ENCODE peak calls at places on chromosome 16, in eight cellular contexts. Z is neural progenitor cell; K is AG04450; A is endothelial cell; N is omental fat pad; C is GM13976; T is esophagus squamous epithelium; M is CD8-positive, alpha-beta T cell. O is an unnamed sample.

GRCh38 chr16:26396511-26397235 is 670.1 kb upstream of the C16orf82 start:
- DNase-seq in C (no peak), Z (peak; percentile 59), M (no peak), T (no peak), K (no peak), A (no peak), N (no peak), O (no peak)

GRCh38 chr16:84049403-84050060 is 6.9 kb upstream of the SLC38A8 start:
- DNase-seq in T (no peak), M (no peak), Z (no peak), C (no peak), N (no peak), A (no peak), K (no peak), O (no peak)

GRCh38 chr16:23784811-23785447 is 30.1 kb downstream of the CHP2 start:
- DNase-seq in K (no peak), Z (no peak), M (no peak), T (no peak), A (no peak), N (no peak), C (no peak), O (no peak)

GRCh38 chr16:87563714-87564523 is 38.4 kb upstream of the JPH3 start:
- DNase-seq in M (no peak), N (no peak), T (no peak), A (no peak), C (no peak), K (no peak), Z (no peak), O (no peak)

GRCh38 chr16:48393843-48394703 is 8.9 kb upstream of the SIAH1 start:
- DNase-seq in N (no peak), T (no peak), Z (no peak), C (no peak), M (no peak), K (no peak), A (no peak), O (no peak)

GRCh38 chr16:79278506-79278905 is 322.0 kb downstream of the MAF start:
- DNase-seq in T (no peak), A (no peak), K (no peak), Z (no peak), C (no peak), N (no peak), M (peak; percentile 37), O (no peak)

GRCh38 chr16:81415757-81416156 is 28.9 kb upstream of the CMIP start:
- DNase-seq in A (peak; percentile 8), M (no peak), N (no peak), C (no peak), Z (peak; percentile 80), K (no peak), T (no peak), O (no peak)

GRCh38 chr16:68425498-68426354 is 22.6 kb downstream of the SMPD3 start:
- DNase-seq in M (no peak), T (no peak), N (no peak), K (no peak), A (no peak), C (no peak), Z (no peak), O (no peak)

GRCh38 chr16:56697456-56698155 is 15.3 kb downstream of the MT1X start:
- DNase-seq in K (no peak), T (no peak), Z (no peak), N (no peak), C (no peak), M (no peak), A (no peak), O (no peak)

GRCh38 chr16:56700631-56701030 is 18.4 kb downstream of the MT1X start:
- DNase-seq in C (no peak), M (no peak), A (no peak), T (no peak), K (no peak), Z (no peak), N (no peak), O (no peak)

GRCh38 chr16:56700195-56700594 is 17.9 kb downstream of the MT1X start:
- DNase-seq in N (no peak), T (no peak), Z (no peak), C (no peak), A (no peak), M (no peak), K (no peak), O (no peak)

GRCh38 chr16:56701534-56701933 is 19.3 kb downstream of the MT1X start:
- DNase-seq in A (no peak), N (no peak), T (no peak), M (no peak), K (no peak), Z (no peak), C (no peak), O (no peak)

GRCh38 chr16:56702836-56703235 is 20.6 kb downstream of the MT1X start:
- DNase-seq in M (no peak), K (no peak), Z (no peak), A (no peak), C (no peak), N (no peak), T (no peak), O (no peak)
- TF ChIP-seq CTCF in M (no peak), K (no peak), Z (no peak), A (no peak), C (no peak), N (no peak), T (no peak), O (no peak)

GRCh38 chr16:50246299-50247122 is 19.8 kb upstream of the ADCY7 start:
- DNase-seq in K (no peak), C (peak; percentile 53), M (no peak), T (no peak), A (peak; percentile 41), N (no peak), Z (peak; percentile 67), O (no peak)

GRCh38 chr16:50247123-50247905 is 19.0 kb upstream of the ADCY7 start:
- DNase-seq in Z (no peak), M (no peak), T (no peak), K (no peak), N (no peak), C (no peak), A (no peak), O (no peak)

GRCh38 chr16:50244140-50244503 is 22.2 kb upstream of the ADCY7 start:
- DNase-seq in N (no peak), A (no peak), M (no peak), K (no peak), Z (no peak), T (no peak), C (no peak), O (no peak)

GRCh38 chr16:50244504-50245416 is 21.6 kb upstream of the ADCY7 start:
- DNase-seq in T (no peak), N (no peak), C (no peak), Z (peak; percentile 42), M (no peak), K (no peak), A (no peak), O (no peak)

GRCh38 chr16:50245417-50246298 is 20.7 kb upstream of the ADCY7 start:
- DNase-seq in M (peak; percentile 42), T (no peak), N (peak; percentile 42), Z (peak; percentile 60), C (peak; percentile 93), K (no peak), A (peak; percentile 30), O (peak; percentile 34)
- TF ChIP-seq CTCF in M (no peak), T (peak; percentile 5), N (no peak), Z (no peak), C (peak; percentile 58), K (no peak), A (no peak), O (peak; percentile 13)

GRCh38 chr16:66275795-66276428 is 90.6 kb upstream of the CDH5 start:
- DNase-seq in C (peak; percentile 44), K (no peak), Z (peak; percentile 70), A (peak; percentile 77), N (no peak), T (no peak), M (no peak), O (no peak)
- TF ChIP-seq CTCF in C (peak; percentile 51), K (peak; percentile 79), Z (peak; percentile 64), A (peak; percentile 82), N (no peak), T (peak; percentile 75), M (no peak), O (peak; percentile 62)

GRCh38 chr16:25395528-25395927 is 137.9 kb upstream of the ZKSCAN2 start:
- DNase-seq in K (no peak), N (no peak), C (no peak), M (no peak), A (no peak), T (no peak), Z (no peak), O (no peak)
- TF ChIP-seq CTCF in K (no peak), N (no peak), C (no peak), M (no peak), A (peak; percentile 17), T (no peak), Z (peak; percentile 39), O (no peak)

GRCh38 chr16:47258874-47259461 is 115.2 kb upstream of the NETO2 start:
- DNase-seq in C (peak; percentile 31), T (no peak), K (peak; percentile 2), A (peak; percentile 37), N (no peak), Z (peak; percentile 37), M (no peak), O (no peak)
- TF ChIP-seq CTCF in C (no peak), T (peak; percentile 21), K (peak; percentile 79), A (peak; percentile 67), N (no peak), Z (peak; percentile 74), M (peak; percentile 48), O (peak; percentile 34)

GRCh38 chr16:72110662-72111615 is 17.3 kb downstream of the DHX38 start:
- DNase-seq in T (no peak), K (no peak), Z (no peak), N (no peak), A (no peak), C (no peak), M (no peak), O (no peak)
- TF ChIP-seq CTCF in T (no peak), K (no peak), Z (no peak), N (no peak), A (no peak), C (no peak), M (no peak), O (no peak)

DNA sequence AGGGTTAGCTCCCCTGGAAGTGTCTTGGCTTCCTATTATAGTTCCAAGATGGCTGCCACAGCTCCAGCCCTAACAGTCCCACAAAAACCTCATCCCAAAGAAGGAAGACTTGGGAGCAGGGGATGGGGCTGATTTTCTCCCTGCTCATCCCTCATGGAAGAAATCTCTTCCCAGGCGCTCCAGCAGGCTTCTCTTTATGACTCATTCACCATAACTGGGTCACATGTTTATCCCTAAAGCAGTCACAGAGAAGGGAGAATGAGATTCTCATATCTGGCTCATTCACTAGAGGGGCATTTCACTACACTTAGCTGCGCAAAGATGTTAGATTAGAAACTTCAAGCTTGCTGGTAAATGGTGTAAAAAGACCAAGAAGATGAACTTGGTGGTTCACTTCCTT is 206.5 kb upstream of the IRX3 start:
- DNase-seq in N (no peak), A (no peak), C (no peak), Z (no peak), M (no peak), K (no peak), T (no peak), O (no peak)
- TF ChIP-seq CTCF in N (no peak), A (no peak), C (no peak), Z (no peak), M (no peak), K (no peak), T (no peak), O (no peak)

O was measured in D721Med.